ENCODE peak calls at places on chromosomes 7 and 10, in seven cellular contexts. R, S, P, X, O, F and C are unnamed samples.

GRCh38 chr10:59625842-59626522 is 83.7 kb downstream of the SLC16A9 start:
- DNase-seq in R (peak), S (peak), X (peak), P (peak), O (peak), F (peak), C (peak)

GRCh38 chr7:1954366-1955004 is 278.3 kb downstream of the MAD1L1 start:
- DNase-seq in F (no peak), R (no peak), O (no peak), X (no peak), P (no peak), S (no peak), C (peak)

GRCh38 chr10:130463104-130463875 is 327.1 kb downstream of the GLRX3 start:
- DNase-seq in X (no peak), O (no peak), S (no peak), R (no peak), F (no peak), P (no peak), C (peak)

GRCh38 chr7:123229426-123229825 is 29.7 kb upstream of the SLC13A1 start:
- DNase-seq in P (no peak), S (no peak), F (no peak), O (no peak), X (no peak), R (no peak), C (no peak)

GRCh38 chr10:94308866-94309265 is 53.9 kb downstream of the NOC3L start:
- DNase-seq in P (peak), R (no peak), F (no peak), X (no peak), S (no peak), O (no peak), C (no peak)

GRCh38 chr10:83983578-83984255 is 155.6 kb upstream of the GHITM start:
- DNase-seq in R (no peak), O (no peak), F (peak), S (peak), P (no peak), X (peak), C (peak)

GRCh38 chr7:46934198-46934825 is 647.6 kb downstream of the TNS3 start:
- DNase-seq in F (no peak), S (no peak), P (peak), R (no peak), X (no peak), O (no peak), C (no peak)

GRCh38 chr10:22503315-22504090 is 158.2 kb downstream of the SPAG6 start:
- DNase-seq in S (peak), F (no peak), X (no peak), O (no peak), R (no peak), P (no peak), C (no peak)

DNA sequence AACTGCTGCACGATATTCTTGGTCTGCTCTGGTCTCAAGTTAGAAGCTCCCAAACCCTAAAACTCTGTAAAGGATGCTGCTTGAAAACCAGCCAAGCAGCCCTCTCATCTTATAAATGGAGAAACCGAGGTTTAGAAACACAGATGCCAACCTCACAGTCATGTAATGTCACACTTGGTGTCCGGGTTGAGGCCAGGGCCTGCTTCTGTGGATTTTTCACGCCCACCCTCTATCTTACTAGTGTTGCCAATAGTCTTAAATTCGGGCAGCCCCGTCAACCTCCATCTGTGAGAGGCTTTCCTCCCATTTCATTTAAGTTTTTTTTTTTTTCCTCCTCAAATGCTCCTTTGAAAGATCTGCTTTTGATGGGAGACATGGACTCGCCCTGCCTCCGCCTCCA is 28.9 kb downstream of the PLPP4 start:
- DNase-seq in X (no peak), R (no peak), O (no peak), F (no peak), S (no peak), P (no peak), C (no peak)
- H3K4me2 ChIP-seq in X (no peak), R (no peak), O (no peak), F (no peak), S (no peak), P (no peak), C (no peak)

GRCh38 chr7:42237891-42238531 is 1.0 kb upstream of the GLI3 start:
- DNase-seq in X (no peak), S (no peak), O (no peak), F (no peak), P (peak), R (no peak), C (peak)

GRCh38 chr7:42236266-42237161 is 495 bp downstream of the GLI3 start:
- DNase-seq in R (no peak), X (peak), F (no peak), O (peak), P (peak), S (no peak), C (peak)

GRCh38 chr7:42235734-42236133 is 1.3 kb downstream of the GLI3 start:
- DNase-seq in O (no peak), R (no peak), X (no peak), S (no peak), P (no peak), F (no peak), C (no peak)

GRCh38 chr7:42238709-42239395 is 1.8 kb upstream of the GLI3 start:
- DNase-seq in X (no peak), S (no peak), P (peak), R (no peak), F (no peak), O (no peak), C (peak)

GRCh38 chr7:42237162-42237821 is at the start of gene GLI3:
- DNase-seq in P (peak), X (peak), S (peak), F (no peak), R (no peak), O (peak), C (peak)
- H3K4me2 ChIP-seq in P (peak), X (peak), S (peak), F (no peak), R (no peak), O (peak), C (peak)

GRCh38 chr7:64902806-64903721 is at the start of gene ZNF273:
- DNase-seq in F (peak), X (peak), S (peak), R (peak), P (peak), O (peak), C (peak)
- H3K4me2 ChIP-seq in F (peak), X (peak), S (peak), R (peak), P (peak), O (peak), C (peak)

GRCh38 chr7:133491846-133492652 is 239.2 kb downstream of the EXOC4 start:
- DNase-seq in S (peak), O (no peak), F (no peak), R (no peak), X (no peak), P (peak), C (no peak)
- H3K4me2 ChIP-seq in S (no peak), O (no peak), F (no peak), R (no peak), X (no peak), P (no peak), C (no peak)

DNA sequence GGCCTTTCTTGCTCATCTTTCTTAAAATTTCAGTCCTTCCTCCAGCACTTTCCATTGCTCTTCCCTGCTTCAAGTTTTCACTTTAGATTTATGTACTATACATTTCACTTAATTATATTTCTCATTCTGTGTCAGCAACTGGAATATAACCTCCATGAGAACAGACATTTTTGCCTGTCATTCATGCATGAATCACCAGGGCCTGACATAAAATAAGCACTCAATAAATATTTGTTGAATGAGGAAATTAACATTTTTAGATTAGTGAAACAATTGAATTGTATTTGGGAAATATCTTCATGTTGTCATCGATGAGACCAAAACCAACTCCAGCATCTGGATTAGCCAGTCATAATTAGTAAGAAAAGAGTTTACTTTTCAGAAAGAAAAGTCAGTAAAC is 6.1 kb downstream of the SAMD9L start:
- DNase-seq in O (no peak), S (no peak), F (no peak), R (no peak), X (no peak), P (no peak), C (no peak)
- H3K4me2 ChIP-seq in O (no peak), S (no peak), F (no peak), R (no peak), X (no peak), P (no peak), C (no peak)

DNA sequence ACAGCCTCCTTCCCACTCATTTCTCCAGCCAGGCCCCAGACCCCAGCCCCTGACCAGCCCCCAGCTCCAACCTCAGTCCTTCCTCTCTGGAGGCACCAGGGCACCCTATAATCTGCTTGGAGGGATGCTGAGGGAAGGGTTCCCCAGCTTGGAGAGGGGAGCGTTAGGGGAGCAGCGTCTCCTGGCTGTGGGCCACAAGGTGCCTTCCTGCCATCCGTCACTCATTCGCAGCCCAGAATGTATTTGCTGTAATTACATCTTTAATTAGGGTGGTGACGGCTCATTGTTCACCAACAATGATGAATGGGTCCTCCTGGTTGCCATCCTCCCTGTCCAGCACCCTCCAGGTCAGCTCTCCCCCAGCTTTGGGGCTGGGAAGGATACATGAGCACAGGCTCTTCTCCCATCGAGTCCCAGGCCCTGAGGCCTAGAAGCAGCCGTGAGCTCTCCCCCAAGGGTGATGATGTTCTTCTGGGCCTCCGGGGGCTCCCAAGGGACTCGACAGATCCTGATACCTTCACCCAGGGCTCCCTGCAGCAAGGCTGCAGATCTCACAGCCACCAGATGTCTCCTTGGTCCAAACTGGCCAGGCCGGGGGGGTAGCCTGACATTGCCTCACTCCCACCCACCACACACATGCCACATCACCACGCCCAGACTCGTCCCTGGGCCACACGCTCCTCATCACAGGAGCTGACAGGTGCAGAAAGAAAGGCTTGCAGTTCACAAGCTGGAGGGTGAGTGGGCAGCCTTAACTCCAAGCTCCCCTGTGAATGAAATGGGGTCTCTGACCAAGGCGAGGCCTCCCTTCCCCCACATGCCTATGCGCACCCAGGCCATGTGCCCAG is 26.8 kb downstream of the POLL start:
- DNase-seq in P (no peak), O (no peak), S (no peak), X (no peak), R (no peak), F (no peak), C (peak)
- H3K4me2 ChIP-seq in P (no peak), O (no peak), S (no peak), X (no peak), R (no peak), F (no peak), C (no peak)

GRCh38 chr7:3193721-3194120 is 107.3 kb upstream of the SDK1 start:
- DNase-seq in R (no peak), X (no peak), O (no peak), P (no peak), F (no peak), S (no peak), C (no peak)
- H3K4me2 ChIP-seq in R (no peak), X (no peak), O (no peak), P (no peak), F (no peak), S (peak), C (peak)

GRCh38 chr10:90289037-90289436 is 568.8 kb downstream of the HTR7 start:
- DNase-seq in R (no peak), X (no peak), F (no peak), S (no peak), P (peak), O (no peak), C (no peak)
- H3K4me2 ChIP-seq in R (no peak), X (no peak), F (no peak), S (no peak), P (no peak), O (no peak), C (no peak)

GRCh38 chr10:20672724-20673123 is 224.4 kb downstream of the NEBL start:
- DNase-seq in X (no peak), O (no peak), P (no peak), R (no peak), S (no peak), F (no peak), C (no peak)
- H3K4me2 ChIP-seq in X (no peak), O (no peak), P (no peak), R (no peak), S (no peak), F (no peak), C (no peak)

DNA sequence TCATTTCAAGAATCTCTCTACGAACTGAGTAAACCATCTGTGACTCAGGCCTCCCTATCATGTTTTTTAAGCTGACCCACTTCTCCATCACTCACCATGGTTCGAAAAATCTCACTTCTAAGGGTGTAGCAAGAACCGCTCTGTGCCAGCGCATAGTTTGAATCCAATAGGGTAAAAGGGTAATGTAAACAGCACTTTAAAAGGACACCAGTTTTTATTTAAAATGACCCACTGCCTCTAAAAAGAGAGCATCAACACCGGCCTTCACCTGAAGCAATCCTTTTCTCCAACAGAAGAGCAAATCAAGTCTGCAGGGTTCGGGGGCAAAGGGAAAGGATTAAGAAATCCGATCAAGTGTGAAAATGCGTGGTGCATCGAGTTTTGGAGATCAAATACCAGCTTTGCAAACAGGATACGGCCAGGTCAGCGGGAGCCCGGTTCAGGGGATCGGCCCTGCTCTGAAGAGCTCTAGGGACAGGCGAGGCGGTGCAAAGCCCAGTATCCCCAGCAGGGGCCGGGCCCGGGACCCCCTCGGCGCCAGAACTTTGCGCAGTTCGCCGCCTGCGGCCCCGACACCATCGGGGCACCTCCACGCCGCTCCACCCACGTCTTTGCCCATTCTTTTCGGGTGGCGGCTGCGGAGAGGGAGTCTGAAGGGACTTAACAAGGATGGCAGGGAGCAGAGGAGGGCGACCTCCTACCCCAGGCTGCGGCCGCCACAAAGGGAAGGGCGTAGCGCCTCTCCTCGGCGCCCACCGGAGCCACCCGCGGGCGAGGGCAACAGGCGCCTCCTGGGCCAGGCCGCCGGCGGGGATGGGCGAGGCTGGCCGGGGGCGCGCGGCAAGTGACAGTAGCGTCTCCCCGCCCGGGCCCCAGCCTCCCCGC is 840 bp downstream of the NMT2 start:
- DNase-seq in O (peak), P (peak), X (peak), F (peak), S (peak), R (peak), C (peak)
- H3K4me2 ChIP-seq in O (peak), P (peak), X (peak), F (peak), S (peak), R (peak), C (peak)